ENCODE peak calls at places on chromosomes 4 and X, in seven cellular contexts. T, C, F, H, G, M and O are unnamed samples.

GRCh38 chr4:8707045-8707781 is 114.6 kb downstream of the CPZ start:
- DNase-seq in C (no peak), G (no peak), F (no peak), H (no peak), M (no peak), T (no peak), O (no peak)

GRCh38 chr4:176498857-176499256 is 179.1 kb downstream of the SPCS3 start:
- DNase-seq in H (peak; percentile 35), T (no peak), C (peak; percentile 48), M (peak; percentile 28), F (no peak), G (no peak), O (peak; percentile 2)

GRCh38 chr4:7607156-7607910 is 172.6 kb upstream of the PSAPL1 start:
- DNase-seq in F (no peak), G (no peak), M (peak; percentile 7), H (no peak), T (no peak), C (no peak), O (peak; percentile 79)

GRCh38 chrX:63506320-63506719 is 155.2 kb upstream of the SPIN4 start:
- DNase-seq in T (no peak), H (peak; percentile 44), C (peak; percentile 37), M (peak; percentile 64), F (no peak), G (peak; percentile 10), O (peak; percentile 49)

GRCh38 chr4:6417516-6417915 is 54.9 kb downstream of the PPP2R2C start:
- DNase-seq in C (no peak), T (no peak), F (no peak), G (no peak), M (no peak), H (no peak), O (no peak)

GRCh38 chr4:74297556-74297955 is 10.7 kb upstream of the EPGN start:
- DNase-seq in G (no peak), H (no peak), M (no peak), C (no peak), T (no peak), F (no peak), O (no peak)

GRCh38 chr4:1356181-1356998 is 9.4 kb downstream of the UVSSA start:
- DNase-seq in M (peak; percentile 66), F (peak; percentile 79), H (peak; percentile 67), C (peak; percentile 65), G (peak; percentile 15), T (no peak), O (peak; percentile 23)

GRCh38 chrX:12443534-12444098 is 305.3 kb downstream of the FRMPD4 start:
- DNase-seq in F (no peak), T (no peak), C (no peak), M (no peak), H (no peak), G (no peak), O (peak; percentile 8)

GRCh38 chr4:188329526-188329925 is 190.3 kb downstream of the TRIML1 start:
- DNase-seq in T (no peak), H (no peak), C (no peak), F (no peak), M (no peak), G (no peak), O (no peak)

GRCh38 chr4:56469489-56470210 is 2.2 kb downstream of the SRP72 start:
- DNase-seq in T (no peak), C (no peak), M (peak; percentile 24), H (peak; percentile 24), G (no peak), F (no peak), O (no peak)

GRCh38 chr4:123744664-123745290 is 348.2 kb downstream of the SPRY1 start:
- DNase-seq in F (no peak), C (no peak), H (no peak), T (no peak), G (no peak), M (peak; percentile 96), O (no peak)

GRCh38 chr4:72326692-72327632 is 242.1 kb downstream of the ADAMTS3 start:
- DNase-seq in G (no peak), H (peak; percentile 68), T (no peak), C (peak; percentile 61), M (peak; percentile 66), F (no peak), O (no peak)

GRCh38 chr4:1578301-1578781 is 105.8 kb downstream of the FAM53A start:
- DNase-seq in C (no peak), F (peak; percentile 78), T (no peak), H (peak; percentile 39), G (no peak), M (no peak), O (no peak)

GRCh38 chr4:5866841-5867782 is 25.8 kb downstream of the CRMP1 start:
- DNase-seq in H (no peak), T (no peak), G (no peak), C (no peak), M (no peak), F (no peak), O (no peak)

GRCh38 chr4:64144994-64145393 is 264.3 kb downstream of the TECRL start:
- DNase-seq in C (no peak), T (no peak), G (no peak), H (no peak), F (no peak), M (no peak), O (no peak)

GRCh38 chr4:46993075-46994006 is at the start of gene GABRA4:
- DNase-seq in F (peak; percentile 64), H (peak; percentile 0), C (peak; percentile 6), T (no peak), G (no peak), M (no peak), O (no peak)

GRCh38 chrX:46165411-46165810 is 379.8 kb downstream of the ZNF674 start:
- DNase-seq in C (peak; percentile 62), G (no peak), T (no peak), F (no peak), H (peak; percentile 73), M (peak; percentile 45), O (peak; percentile 62)

GRCh38 chrX:108736509-108737479 is at the start of gene IRS4:
- DNase-seq in T (no peak), C (peak; percentile 2), H (peak; percentile 36), G (peak; percentile 76), M (peak; percentile 11), F (peak; percentile 93), O (no peak)

GRCh38 chrX:23742174-23742692 is 843 bp downstream of the ACOT9 start:
- DNase-seq in H (peak; percentile 83), T (peak; percentile 87), G (peak; percentile 87), M (peak; percentile 70), F (no peak), C (peak; percentile 79), O (peak; percentile 93)

GRCh38 chr4:137949746-137950145 is 292.4 kb downstream of the SLC7A11 start:
- DNase-seq in T (no peak), H (peak; percentile 26), G (no peak), M (peak; percentile 35), C (peak; percentile 42), F (no peak), O (no peak)

GRCh38 chr4:20254517-20255250 is 3.0 kb downstream of the SLIT2 start:
- DNase-seq in G (no peak), M (peak; percentile 61), F (peak; percentile 68), C (peak; percentile 65), H (peak; percentile 78), T (peak; percentile 86), O (peak; percentile 51)

GRCh38 chrX:39907964-39908616 is 189.7 kb downstream of the BCOR start:
- DNase-seq in M (peak; percentile 90), F (no peak), H (peak; percentile 94), C (peak; percentile 96), T (peak; percentile 88), G (no peak), O (peak; percentile 99)

GRCh38 chr4:99640676-99641075 is 17.0 kb downstream of the C4orf54 start:
- DNase-seq in T (no peak), C (no peak), G (no peak), M (no peak), H (no peak), F (no peak), O (no peak)

GRCh38 chr4:104677122-104677521 is 182.4 kb upstream of the CXXC4 start:
- DNase-seq in F (no peak), H (no peak), M (no peak), C (no peak), T (no peak), G (peak; percentile 4), O (peak; percentile 8)